ENCODE peak calls at places on chromosomes 2 and 18, in five cellular contexts. J, N, X, Z and O are unnamed samples.

GRCh38 chr2:111246620-111247061 is 125.9 kb downstream of the BCL2L11 start:
- DNase-seq in J (no peak), N (no peak), X (no peak), Z (no peak), O (no peak)

GRCh38 chr2:74694281-74694680 is 40.2 kb downstream of the SEMA4F start:
- DNase-seq in J (no peak), N (no peak), X (no peak), Z (no peak), O (no peak)

GRCh38 chr2:117607202-117607601 is 207.3 kb upstream of the DDX18 start:
- DNase-seq in J (no peak), N (no peak), X (no peak), Z (no peak), O (no peak)

GRCh38 chr2:14137643-14138042 is 494.9 kb upstream of the LRATD1 start:
- DNase-seq in J (no peak), N (no peak), X (no peak), Z (no peak), O (no peak)

GRCh38 chr2:54760310-54760709 is 36.8 kb downstream of the EML6 start:
- DNase-seq in J (no peak), N (no peak), X (no peak), Z (no peak), O (no peak)

GRCh38 chr2:63791387-63791786 is 50.3 kb upstream of the UGP2 start:
- DNase-seq in J (no peak), N (no peak), X (no peak), Z (no peak), O (no peak)

GRCh38 chr2:23757686-23758433 is 169.1 kb downstream of the ATAD2B start:
- DNase-seq in J (no peak), N (no peak), X (no peak), Z (no peak), O (no peak)

GRCh38 chr18:68779169-68779568 is 18.7 kb upstream of the CCDC102B start:
- DNase-seq in J (no peak), N (no peak), X (no peak), Z (no peak), O (no peak)

GRCh38 chr2:168835961-168836360 is 33.5 kb downstream of the NOSTRIN start:
- DNase-seq in J (no peak), N (no peak), X (no peak), Z (no peak), O (no peak)

GRCh38 chr2:105769504-105769903 is 24.8 kb downstream of the NCK2 start:
- DNase-seq in J (no peak), N (no peak), X (no peak), Z (no peak), O (no peak)

GRCh38 chr2:33321236-33321731 is 155.2 kb upstream of the RASGRP3 start:
- DNase-seq in J (no peak), N (no peak), X (no peak), Z (no peak), O (no peak)

GRCh38 chr18:49854681-49855080 is 41.3 kb upstream of the ACAA2 start:
- DNase-seq in J (no peak), N (no peak), X (no peak), Z (no peak), O (no peak)

GRCh38 chr18:58466636-58467205 is 162.2 kb downstream of the ALPK2 start:
- DNase-seq in J (no peak), N (no peak), X (no peak), Z (no peak), O (no peak)

GRCh38 chr2:38598991-38599295 is 3.8 kb downstream of the HNRNPLL start:
- DNase-seq in J (no peak), N (no peak), X (no peak), Z (no peak), O (no peak)